ENCODE peak calls at places on chromosomes 16 and 17, in five cellular contexts. F is body of pancreas, B is SJSA1, K is tibial nerve, L is heart right ventricle. G is an unnamed sample. For H3K9me3 and H3K4me1, the result is how much of the 10 kb centered on the place peaks cover.

GRCh38 chr16:52526830-52527229 is 20.1 kb downstream of the TOX3 start:
- DNase-seq in F (no peak), K (no peak), B (no peak), L (no peak), G (no peak)

GRCh38 chr17:73311781-73312641 is at the start of gene CDC42EP4:
- DNase-seq in K (peak), L (peak), F (peak), B (peak), G (peak)

GRCh38 chr17:45440161-45440859 is 7.6 kb upstream of the ARHGAP27 start:
- DNase-seq in L (no peak), K (no peak), F (no peak), B (no peak), G (no peak)

GRCh38 chr17:73831699-73832098 is 187.5 kb upstream of the SDK2 start:
- DNase-seq in F (no peak), B (no peak), K (no peak), L (no peak), G (no peak)

GRCh38 chr16:31476305-31477219 is 4.6 kb downstream of the TGFB1I1 start:
- DNase-seq in F (peak), B (no peak), K (peak), L (peak), G (no peak)

GRCh38 chr16:27844826-27845225 is 218.7 kb downstream of the GSG1L start:
- DNase-seq in K (no peak), B (no peak), L (no peak), F (no peak), G (no peak)

GRCh38 chr16:47657032-47657431 is 195.9 kb downstream of the PHKB start:
- DNase-seq in L (no peak), K (no peak), B (no peak), F (no peak), G (no peak)

GRCh38 chr16:85829751-85830445 is 30.4 kb downstream of the COX4I1 start:
- DNase-seq in F (no peak), K (no peak), B (no peak), L (peak), G (no peak)

GRCh38 chr17:29179232-29180036 is 764 bp downstream of the MYO18A start:
- DNase-seq in K (no peak), L (peak), B (no peak), F (peak), G (peak)

GRCh38 chr17:65794572-65794971 is 233.1 kb upstream of the AXIN2 start:
- DNase-seq in B (peak), L (no peak), K (no peak), F (peak), G (no peak)

DNA sequence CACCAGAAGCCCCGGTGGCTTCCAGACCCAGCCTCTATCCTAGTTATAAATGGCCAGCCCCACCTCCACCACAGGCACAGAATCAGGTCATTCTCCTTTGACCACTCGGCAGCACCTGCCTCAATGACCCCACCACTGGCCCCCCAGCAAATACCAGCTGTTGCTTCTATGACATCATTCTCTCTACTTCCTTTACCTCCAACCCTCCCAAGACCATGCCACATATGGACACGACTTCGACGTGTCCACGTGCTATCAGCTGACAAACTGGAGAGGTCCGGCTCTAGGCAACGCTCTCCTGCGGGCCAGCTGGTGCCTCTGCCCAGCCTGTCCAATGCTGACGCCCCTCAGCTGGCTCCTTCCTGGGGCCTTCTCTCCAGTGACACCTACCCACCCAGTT is 5.9 kb downstream of the ALYREF start:
- DNase-seq in F (no peak), B (no peak), L (no peak), K (no peak), G (no peak)
- H3K27ac ChIP-seq in F (no peak), B (no peak), L (no peak), K (no peak), G (no peak)

GRCh38 chr16:17917316-17918019 is 419.1 kb downstream of the NPIPA8 start:
- DNase-seq in K (no peak), F (no peak), B (no peak), L (no peak), G (no peak)

GRCh38 chr16:17927015-17927414 is 409.5 kb downstream of the NPIPA8 start:
- DNase-seq in F (no peak), L (no peak), B (no peak), K (no peak), G (no peak)

DNA sequence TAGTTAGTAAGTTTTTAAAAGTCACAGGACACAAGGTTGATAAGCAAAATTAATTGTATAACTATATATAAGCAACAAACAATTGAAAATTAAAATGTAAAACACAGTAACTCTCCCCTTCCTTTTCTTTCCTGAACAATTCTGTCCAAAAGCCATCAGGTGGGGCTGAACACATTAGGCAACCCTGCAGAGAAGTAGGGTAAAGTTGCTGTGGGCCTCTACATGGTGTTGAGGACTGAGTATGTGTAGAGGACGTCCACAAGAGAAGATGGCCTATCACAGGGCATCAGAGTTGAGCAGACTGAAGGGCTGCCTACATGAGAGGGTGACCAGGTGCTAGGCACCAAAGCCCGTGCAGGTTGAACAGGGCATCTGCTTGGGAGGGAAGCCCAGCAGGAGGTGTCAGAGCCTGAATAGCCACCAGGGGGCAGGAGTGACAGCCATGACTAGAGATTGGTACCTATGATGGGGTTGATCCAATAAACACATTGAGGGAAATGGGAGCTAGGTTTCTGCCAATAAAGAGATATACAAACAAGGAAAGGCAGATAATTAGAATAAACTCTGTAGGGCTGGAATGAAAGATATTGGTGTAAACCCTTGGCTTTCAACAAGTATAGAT is 415.1 kb downstream of the NPIPA8 start:
- DNase-seq in F (peak), B (peak), L (no peak), K (no peak), G (no peak)
- H3K9me3 ChIP-seq in F (under half), B (under half), L (under half), K (under half), G (under half)

DNA sequence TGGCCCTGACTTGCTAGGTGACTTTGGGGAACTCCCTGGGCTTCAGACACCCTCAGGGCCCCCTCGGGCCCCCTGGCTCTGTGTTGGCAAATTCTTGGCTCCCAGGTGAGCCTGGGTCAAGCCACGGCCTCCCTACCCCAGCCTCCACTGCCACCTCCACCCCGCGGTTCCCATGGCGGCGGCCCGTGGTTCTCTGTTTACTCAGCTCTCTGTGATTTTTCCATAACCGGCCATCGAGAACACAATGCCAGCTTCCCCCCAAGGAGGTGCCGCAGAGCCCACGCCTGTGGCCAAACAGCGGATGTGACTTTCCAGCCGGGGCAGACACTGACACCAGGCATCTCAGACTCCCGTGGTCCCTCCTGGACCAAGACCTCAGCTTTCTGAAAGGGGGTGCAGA is 21.6 kb upstream of the ATP2A3 start:
- DNase-seq in K (no peak), B (no peak), F (no peak), L (no peak), G (no peak)
- H3K4me1 ChIP-seq in K (under half), B (under half), F (under half), L (under half), G (under half)

GRCh38 chr17:50691550-50692447 is 15.9 kb downstream of the ANKRD40 start:
- DNase-seq in K (no peak), L (no peak), B (no peak), F (peak), G (no peak)
- H3K27ac ChIP-seq in K (no peak), L (no peak), B (no peak), F (peak), G (peak)

GRCh38 chr17:69944406-69944805 is 130.6 kb upstream of the KCNJ16 start:
- DNase-seq in L (no peak), F (no peak), K (no peak), B (no peak), G (no peak)
- H3K9me3 ChIP-seq in L (under half), F (under half), K (under half), B (under half), G (under half)

GRCh38 chr17:82870091-82870491 is 30.3 kb upstream of the ZNF750 start:
- DNase-seq in L (no peak), K (no peak), F (no peak), B (no peak), G (no peak)

GRCh38 chr17:82872591-82873520 is 33.0 kb upstream of the ZNF750 start:
- DNase-seq in F (no peak), B (no peak), L (no peak), K (no peak), G (no peak)

GRCh38 chr17:82871776-82872561 is 32.1 kb upstream of the ZNF750 start:
- DNase-seq in K (no peak), B (no peak), L (no peak), F (no peak), G (no peak)

GRCh38 chr17:82870541-82870940 is 30.7 kb upstream of the ZNF750 start:
- DNase-seq in L (no peak), F (no peak), K (no peak), B (no peak), G (no peak)

GRCh38 chr17:82871056-82871775 is 31.4 kb upstream of the ZNF750 start:
- DNase-seq in K (no peak), B (no peak), L (peak), F (no peak), G (no peak)
- H3K4me1 ChIP-seq in K (under half), B (under half), L (half or more), F (under half), G (under half)

GRCh38 chr16:56347166-56347565 is 78.2 kb downstream of the AMFR start:
- DNase-seq in F (no peak), B (no peak), K (no peak), L (no peak), G (no peak)
- H3K27ac ChIP-seq in F (no peak), B (no peak), K (no peak), L (no peak), G (no peak)

GRCh38 chr17:58985265-58985810 is 121.3 kb downstream of the TRIM37 start:
- DNase-seq in K (no peak), L (no peak), B (no peak), F (no peak), G (no peak)

GRCh38 chr17:58991718-58992331 is 114.9 kb downstream of the TRIM37 start:
- DNase-seq in L (no peak), K (no peak), F (no peak), B (peak), G (no peak)

GRCh38 chr17:58982626-58983025 is 124.1 kb downstream of the TRIM37 start:
- DNase-seq in F (no peak), B (no peak), K (no peak), L (no peak), G (no peak)

GRCh38 chr17:58989629-58990028 is 117.1 kb downstream of the TRIM37 start:
- DNase-seq in L (no peak), B (no peak), K (no peak), F (no peak), G (no peak)

GRCh38 chr17:58986005-58986404 is 120.7 kb downstream of the TRIM37 start:
- DNase-seq in F (no peak), K (no peak), L (no peak), B (no peak), G (no peak)
- H3K9me3 ChIP-seq in F (under half), K (under half), L (under half), B (under half), G (under half)

GRCh38 chr17:59365383-59365981 is 34.0 kb downstream of the YPEL2 start:
- DNase-seq in F (no peak), K (no peak), B (no peak), L (no peak), G (no peak)

GRCh38 chr17:59366773-59367656 is 35.6 kb downstream of the YPEL2 start:
- DNase-seq in B (peak), F (peak), K (no peak), L (peak), G (no peak)

GRCh38 chr17:59367657-59368045 is 36.2 kb downstream of the YPEL2 start:
- DNase-seq in K (no peak), L (no peak), F (peak), B (no peak), G (no peak)

GRCh38 chr17:59368218-59368857 is 36.9 kb downstream of the YPEL2 start:
- DNase-seq in K (no peak), F (no peak), L (no peak), B (peak), G (no peak)

GRCh38 chr17:59366040-59366757 is 34.7 kb downstream of the YPEL2 start:
- DNase-seq in B (peak), L (no peak), F (peak), K (no peak), G (no peak)
- H3K4me1 ChIP-seq in B (half or more), L (half or more), F (half or more), K (half or more), G (half or more)

G was measured in ascending aorta.